ENCODE peak calls at places on chromosomes 13 and 19, in four cellular contexts. P is neural crest cell, E is thoracic aorta, R is PC-3. S is an unnamed sample.

GRCh38 chr13:98672947-98673545 is 79.4 kb downstream of the SLC15A1 start:
- DNase-seq in E (no peak), R (peak), P (peak), S (peak)

GRCh38 chr19:38879400-38879751 is 1.3 kb upstream of the RINL start:
- DNase-seq in E (no peak), R (no peak), P (no peak), S (no peak)

GRCh38 chr19:810077-810855 is 11.5 kb downstream of the PLPPR3 start:
- DNase-seq in P (no peak), E (no peak), R (no peak), S (no peak)

GRCh38 chr13:47085346-47085745 is 188.5 kb upstream of the HTR2A start:
- DNase-seq in R (peak), P (no peak), E (no peak), S (no peak)

GRCh38 chr19:14198384-14199376 is 7.3 kb downstream of the ADGRL1 start:
- DNase-seq in R (no peak), P (no peak), E (no peak), S (no peak)

GRCh38 chr19:35045667-35046300 is 4.3 kb downstream of the HPN start:
- DNase-seq in E (no peak), R (peak), P (no peak), S (peak)

GRCh38 chr13:44932850-44933251 is 56.4 kb downstream of the NUFIP1 start:
- DNase-seq in P (no peak), E (no peak), R (peak), S (no peak)

GRCh38 chr13:94494021-94494420 is 14.5 kb upstream of the DCT start:
- DNase-seq in R (no peak), E (no peak), P (no peak), S (no peak)

GRCh38 chr19:10227215-10227971 is 3.7 kb downstream of the S1PR2 start:
- DNase-seq in E (no peak), R (no peak), P (peak), S (no peak)

GRCh38 chr19:58154287-58154678 is 3.7 kb upstream of the ZNF329 start:
- DNase-seq in R (no peak), E (no peak), P (peak), S (peak)

GRCh38 chr13:33891196-33891742 is 73.3 kb downstream of the RFC3 start:
- DNase-seq in R (no peak), E (no peak), P (no peak), S (no peak)

GRCh38 chr13:75825599-75825998 is 189.5 kb downstream of the LMO7 start:
- DNase-seq in E (no peak), R (no peak), P (no peak), S (no peak)

DNA sequence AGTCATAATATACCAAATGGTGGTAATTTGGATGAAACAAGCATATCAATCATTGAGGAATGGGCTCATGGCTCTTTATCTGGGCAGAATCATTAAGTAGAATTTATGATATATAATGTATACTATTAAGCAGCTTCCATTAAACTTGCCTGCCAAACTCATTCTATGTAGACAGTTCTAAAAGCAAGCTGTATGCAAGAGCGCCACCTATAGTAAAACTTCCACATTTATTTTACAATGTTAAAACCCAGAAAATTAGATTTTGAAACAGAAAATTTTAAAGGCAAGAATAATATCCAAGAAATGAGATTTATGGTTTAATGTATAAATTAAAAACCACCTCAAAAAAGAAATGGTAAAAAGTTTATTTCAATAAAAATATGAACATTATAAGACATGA is 161.5 kb downstream of the MZT1 start:
- DNase-seq in R (peak), E (no peak), P (no peak), S (peak)
- TF ChIP-seq CTCF in R (peak), E (peak), P (peak), S (peak)

DNA sequence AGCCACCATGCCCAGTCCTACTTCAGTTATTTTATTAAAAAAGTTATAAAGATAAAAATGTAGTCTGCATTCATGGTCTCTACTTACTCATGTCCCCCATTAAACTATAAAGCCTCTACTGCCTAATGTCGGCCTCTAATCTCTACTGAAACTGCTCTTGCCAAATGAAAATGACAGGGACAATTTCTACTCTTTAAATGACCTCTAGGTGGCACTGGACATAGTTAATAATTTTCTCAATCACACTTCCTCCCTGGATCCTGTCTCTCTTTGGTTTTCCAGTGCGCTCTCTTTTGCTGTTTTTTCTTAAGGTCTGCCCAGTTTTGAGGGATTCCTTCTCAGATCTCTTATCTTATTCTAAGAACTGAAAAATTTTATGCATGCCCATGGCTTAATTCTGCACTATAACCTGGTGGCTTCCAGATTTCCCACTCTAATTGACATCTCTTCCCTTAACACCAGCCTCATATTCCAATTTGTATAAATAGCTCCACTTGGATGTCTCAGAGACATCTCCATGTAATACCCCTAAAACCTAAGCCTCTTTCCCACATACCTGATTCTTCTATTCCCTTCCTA is 54.3 kb downstream of the MTMR6 start:
- DNase-seq in R (peak), P (no peak), E (no peak), S (peak)
- TF ChIP-seq CTCF in R (peak), P (peak), E (peak), S (peak)

DNA sequence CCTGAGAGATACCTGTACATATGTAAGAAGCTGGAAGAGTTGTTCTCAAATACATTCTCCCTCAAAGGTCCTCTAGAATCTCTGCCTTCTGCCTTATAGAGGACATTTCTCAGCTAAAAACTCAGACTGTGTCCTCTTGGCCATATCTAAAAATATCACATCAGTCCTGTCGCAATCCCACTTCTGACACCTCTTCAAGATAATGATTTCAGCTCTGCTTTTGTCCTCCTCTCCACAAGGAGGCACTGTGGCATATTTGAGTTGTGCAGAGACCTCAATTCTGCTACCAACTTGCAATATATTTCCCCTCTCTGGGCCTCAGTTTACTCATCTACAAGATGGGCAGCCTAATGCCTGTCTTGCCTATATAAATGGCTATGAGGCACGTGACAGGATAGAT is 16.6 kb downstream of the ADAMTS10 start:
- DNase-seq in R (no peak), P (no peak), E (no peak), S (no peak)
- TF ChIP-seq CTCF in R (peak), P (peak), E (peak), S (peak)

GRCh38 chr13:93227906-93228801 is 1.5 kb downstream of the GPC6 start:
- DNase-seq in E (no peak), P (peak), R (peak), S (peak)

GRCh38 chr13:93226623-93227279 is at the start of gene GPC6:
- DNase-seq in R (peak), P (peak), E (no peak), S (peak)

GRCh38 chr13:93225610-93226009 is 997 bp upstream of the GPC6 start:
- DNase-seq in R (peak), P (no peak), E (no peak), S (no peak)

GRCh38 chr13:93226065-93226622 is 463 bp upstream of the GPC6 start:
- DNase-seq in P (no peak), R (no peak), E (no peak), S (no peak)

DNA sequence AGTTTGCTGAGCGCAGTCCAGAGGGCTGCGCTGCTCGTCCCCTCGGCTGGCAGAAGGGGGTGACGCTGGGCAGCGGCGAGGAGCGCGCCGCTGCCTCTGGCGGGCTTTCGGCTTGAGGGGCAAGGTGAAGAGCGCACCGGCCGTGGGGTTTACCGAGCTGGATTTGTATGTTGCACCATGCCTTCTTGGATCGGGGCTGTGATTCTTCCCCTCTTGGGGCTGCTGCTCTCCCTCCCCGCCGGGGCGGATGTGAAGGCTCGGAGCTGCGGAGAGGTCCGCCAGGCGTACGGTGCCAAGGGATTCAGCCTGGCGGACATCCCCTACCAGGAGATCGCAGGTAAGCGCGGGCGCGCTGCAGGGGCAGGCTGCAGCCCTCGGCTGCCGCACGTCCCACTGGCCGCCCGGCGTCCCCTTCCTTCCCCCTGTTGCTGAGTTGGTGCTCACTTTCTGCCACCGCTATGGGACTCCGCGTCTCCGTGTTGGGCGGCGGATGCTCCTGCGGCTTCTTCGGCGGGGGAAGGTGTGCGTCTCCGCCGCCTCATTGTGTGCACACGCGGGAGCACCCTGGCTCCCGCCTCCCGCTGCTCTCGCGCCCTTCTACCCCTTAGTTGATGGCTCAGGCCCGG is 786 bp downstream of the GPC6 start:
- DNase-seq in R (peak), E (no peak), P (no peak), S (peak)
- TF ChIP-seq CTCF in R (no peak), E (no peak), P (no peak), S (no peak)

GRCh38 chr19:12052571-12053169 is at the start of gene ZNF878:
- DNase-seq in P (peak), E (peak), R (peak), S (peak)
- TF ChIP-seq CTCF in P (peak), E (no peak), R (peak), S (peak)

DNA sequence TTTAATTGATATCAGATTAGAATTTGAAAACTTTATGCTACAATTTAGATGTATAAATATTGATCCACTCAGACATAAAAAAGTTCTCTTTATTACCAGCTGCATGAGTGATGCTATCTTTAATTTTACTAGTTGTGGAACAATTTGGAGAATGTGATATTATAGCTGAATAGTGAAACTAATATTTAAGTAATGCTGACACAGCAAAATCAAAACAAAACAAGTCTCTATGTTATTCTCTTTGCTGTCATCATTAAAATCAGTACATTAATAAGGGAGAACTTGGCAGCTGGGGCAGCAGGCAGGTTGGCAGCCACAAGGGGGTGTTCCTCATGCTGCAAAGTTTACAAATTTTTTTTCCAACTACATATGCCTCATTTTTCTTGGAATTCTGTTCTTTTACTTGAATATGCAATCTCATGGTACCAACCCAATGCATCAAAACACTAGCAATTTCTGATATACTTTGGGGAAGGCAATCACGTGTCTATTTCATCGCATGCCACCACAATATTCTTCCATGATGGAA is 585.3 kb downstream of the FGF9 start:
- DNase-seq in R (no peak), E (no peak), P (no peak), S (no peak)
- TF ChIP-seq CTCF in R (no peak), E (no peak), P (peak), S (no peak)

GRCh38 chr13:110064022-110064421 is 242.9 kb downstream of the COL4A1 start:
- DNase-seq in E (no peak), P (no peak), R (no peak), S (no peak)

GRCh38 chr13:110062777-110063442 is 244.0 kb downstream of the COL4A1 start:
- DNase-seq in E (no peak), R (no peak), P (no peak), S (no peak)

GRCh38 chr13:110063490-110063889 is 243.5 kb downstream of the COL4A1 start:
- DNase-seq in E (no peak), R (no peak), P (no peak), S (no peak)

GRCh38 chr13:110062077-110062776 is 244.7 kb downstream of the COL4A1 start:
- DNase-seq in R (peak), P (no peak), E (no peak), S (no peak)

DNA sequence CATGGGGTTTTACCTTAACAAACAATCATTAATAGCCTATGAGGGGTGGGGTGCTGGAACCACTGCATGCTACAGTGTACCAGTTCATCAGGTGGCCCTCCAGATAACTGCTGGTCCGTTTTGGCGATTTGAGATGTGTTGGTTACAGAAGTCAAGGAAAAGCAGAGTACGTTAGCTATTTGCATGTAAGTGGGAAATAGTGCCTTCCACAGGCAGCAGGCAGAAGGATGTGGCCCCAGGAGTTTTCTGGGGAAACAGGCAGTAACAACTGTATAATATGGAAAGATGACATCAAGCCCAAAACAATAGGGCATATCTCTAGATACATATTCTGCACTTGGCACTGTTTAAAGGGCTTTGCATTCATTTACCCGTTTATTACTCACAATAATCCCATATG is 245.7 kb downstream of the COL4A1 start:
- DNase-seq in P (no peak), E (no peak), R (no peak), S (no peak)
- TF ChIP-seq CTCF in P (no peak), E (no peak), R (no peak), S (no peak)

GRCh38 chr13:41746259-41746658 is 214.7 kb downstream of the VWA8 start:
- DNase-seq in E (no peak), P (no peak), R (peak), S (no peak)

GRCh38 chr13:41742917-41743552 is 217.9 kb downstream of the VWA8 start:
- DNase-seq in R (peak), P (no peak), E (no peak), S (no peak)

GRCh38 chr13:41740479-41740878 is 220.4 kb downstream of the VWA8 start:
- DNase-seq in R (no peak), P (no peak), E (no peak), S (no peak)
- TF ChIP-seq CTCF in R (no peak), P (no peak), E (no peak), S (no peak)

GRCh38 chr13:67225252-67226159 is 4.6 kb downstream of the PCDH9 start:
- DNase-seq in R (no peak), P (no peak), E (no peak), S (no peak)

GRCh38 chr13:67226686-67227085 is 3.5 kb downstream of the PCDH9 start:
- DNase-seq in P (no peak), R (no peak), E (no peak), S (no peak)

GRCh38 chr13:67223024-67223423 is 7.1 kb downstream of the PCDH9 start:
- DNase-seq in E (no peak), R (peak), P (no peak), S (peak)

GRCh38 chr13:67223742-67224141 is 6.4 kb downstream of the PCDH9 start:
- DNase-seq in P (no peak), E (no peak), R (peak), S (no peak)

GRCh38 chr13:67224148-67224846 is 5.8 kb downstream of the PCDH9 start:
- DNase-seq in P (peak), R (peak), E (peak), S (peak)
- TF ChIP-seq CTCF in P (peak), R (peak), E (peak), S (peak)

DNA sequence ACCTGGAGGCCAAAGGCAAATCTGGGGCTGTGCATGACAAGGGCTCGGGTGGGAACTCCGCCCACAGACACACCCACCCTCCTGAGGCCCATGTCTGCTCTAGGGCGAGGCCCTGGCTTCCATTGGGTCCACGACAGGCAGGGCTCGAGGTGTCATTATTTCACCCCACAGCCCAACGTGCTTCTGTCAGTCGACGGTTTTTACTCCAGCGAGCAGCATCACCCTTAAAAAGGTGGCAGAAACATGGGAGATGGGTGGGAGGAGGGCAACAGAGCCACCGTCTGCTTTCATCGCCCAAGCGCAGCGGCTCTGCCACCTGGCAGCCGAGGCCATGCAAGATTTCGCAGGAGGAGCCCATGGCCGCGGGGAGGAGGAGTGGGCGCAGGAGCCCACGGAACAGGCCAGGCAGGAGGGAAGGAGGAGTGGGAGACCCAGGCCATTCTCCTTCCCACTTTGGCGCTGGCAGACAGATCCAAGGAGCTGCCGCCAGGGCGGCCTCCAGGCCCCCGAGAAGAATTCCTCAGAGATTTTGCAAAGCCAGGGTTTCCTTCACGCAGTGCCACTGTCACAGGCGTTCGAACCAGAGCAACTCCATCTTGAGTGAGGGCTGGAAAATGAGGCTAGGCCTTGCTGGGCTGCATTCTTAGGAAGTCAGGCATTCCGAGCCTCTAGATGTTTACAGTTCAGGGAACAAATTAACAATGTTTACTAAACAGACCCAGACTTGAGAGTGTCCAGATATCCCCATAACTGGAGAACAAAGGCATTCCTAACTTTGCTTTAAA is 49.3 kb upstream of the TUBGCP3 start:
- DNase-seq in R (no peak), P (no peak), E (no peak), S (no peak)
- TF ChIP-seq CTCF in R (no peak), P (no peak), E (no peak), S (no peak)